ENCODE peak calls at places on chromosomes 3 and 15, in ten cellular contexts. One of them, this sample, is unnamed.

GRCh38 chr3:4533489-4534443 is 40.6 kb downstream of the ITPR1 start:
- ATAC-seq in CD8-positive, alpha-beta T cell: no peak
- ATAC-seq in activated naive CD4-positive, alpha-beta T cell treated with anti-CD3 and anti-CD28 coated beads, Interleukin-2, amount 50 U/mL, for 72 hours: no peak
- ATAC-seq in left colon: no peak
- ATAC-seq in activated naive CD8-positive, alpha-beta T cell treated with anti-CD3 and anti-CD28 coated beads, Interleukin-2, amount 50 U/mL, for 24 hours: no peak
- ATAC-seq in naive thymus-derived CD4-positive, alpha-beta T cell: peak
- ATAC-seq in pancreas: peak
- ATAC-seq in aorta: peak
- ATAC-seq in Panc1: no peak
- ATAC-seq in RWPE2: no peak
- ATAC-seq in this sample: no peak

GRCh38 chr15:67544475-67544874 is 2.0 kb downstream of the MAP2K5 start:
- ATAC-seq in CD8-positive, alpha-beta T cell: no peak
- ATAC-seq in activated naive CD4-positive, alpha-beta T cell treated with anti-CD3 and anti-CD28 coated beads, Interleukin-2, amount 50 U/mL, for 72 hours: no peak
- ATAC-seq in left colon: no peak
- ATAC-seq in activated naive CD8-positive, alpha-beta T cell treated with anti-CD3 and anti-CD28 coated beads, Interleukin-2, amount 50 U/mL, for 24 hours: no peak
- ATAC-seq in naive thymus-derived CD4-positive, alpha-beta T cell: no peak
- ATAC-seq in pancreas: no peak
- ATAC-seq in aorta: no peak
- ATAC-seq in Panc1: no peak
- ATAC-seq in RWPE2: no peak
- ATAC-seq in this sample: no peak

GRCh38 chr3:13149331-13150203 is 76.3 kb upstream of the IQSEC1 start:
- ATAC-seq in CD8-positive, alpha-beta T cell: no peak
- ATAC-seq in activated naive CD4-positive, alpha-beta T cell treated with anti-CD3 and anti-CD28 coated beads, Interleukin-2, amount 50 U/mL, for 72 hours: peak
- ATAC-seq in left colon: no peak
- ATAC-seq in activated naive CD8-positive, alpha-beta T cell treated with anti-CD3 and anti-CD28 coated beads, Interleukin-2, amount 50 U/mL, for 24 hours: peak
- ATAC-seq in naive thymus-derived CD4-positive, alpha-beta T cell: no peak
- ATAC-seq in pancreas: no peak
- ATAC-seq in aorta: no peak
- ATAC-seq in Panc1: no peak
- ATAC-seq in RWPE2: no peak
- ATAC-seq in this sample: no peak

GRCh38 chr15:41965441-41966413 is 6.6 kb downstream of the EHD4 start:
- ATAC-seq in CD8-positive, alpha-beta T cell: no peak
- ATAC-seq in activated naive CD4-positive, alpha-beta T cell treated with anti-CD3 and anti-CD28 coated beads, Interleukin-2, amount 50 U/mL, for 72 hours: no peak
- ATAC-seq in left colon: no peak
- ATAC-seq in activated naive CD8-positive, alpha-beta T cell treated with anti-CD3 and anti-CD28 coated beads, Interleukin-2, amount 50 U/mL, for 24 hours: no peak
- ATAC-seq in naive thymus-derived CD4-positive, alpha-beta T cell: no peak
- ATAC-seq in pancreas: peak
- ATAC-seq in aorta: no peak
- ATAC-seq in Panc1: no peak
- ATAC-seq in RWPE2: no peak
- ATAC-seq in this sample: no peak

GRCh38 chr15:101523560-101523940 is 34.0 kb upstream of the PCSK6 start:
- ATAC-seq in CD8-positive, alpha-beta T cell: no peak
- ATAC-seq in activated naive CD4-positive, alpha-beta T cell treated with anti-CD3 and anti-CD28 coated beads, Interleukin-2, amount 50 U/mL, for 72 hours: no peak
- ATAC-seq in left colon: no peak
- ATAC-seq in activated naive CD8-positive, alpha-beta T cell treated with anti-CD3 and anti-CD28 coated beads, Interleukin-2, amount 50 U/mL, for 24 hours: no peak
- ATAC-seq in naive thymus-derived CD4-positive, alpha-beta T cell: no peak
- ATAC-seq in pancreas: no peak
- ATAC-seq in aorta: no peak
- ATAC-seq in Panc1: peak
- ATAC-seq in RWPE2: no peak
- ATAC-seq in this sample: no peak

GRCh38 chr3:140180603-140181002 is 245.6 kb downstream of the CLSTN2 start:
- ATAC-seq in CD8-positive, alpha-beta T cell: no peak
- ATAC-seq in activated naive CD4-positive, alpha-beta T cell treated with anti-CD3 and anti-CD28 coated beads, Interleukin-2, amount 50 U/mL, for 72 hours: no peak
- ATAC-seq in left colon: no peak
- ATAC-seq in activated naive CD8-positive, alpha-beta T cell treated with anti-CD3 and anti-CD28 coated beads, Interleukin-2, amount 50 U/mL, for 24 hours: no peak
- ATAC-seq in naive thymus-derived CD4-positive, alpha-beta T cell: no peak
- ATAC-seq in pancreas: no peak
- ATAC-seq in aorta: no peak
- ATAC-seq in Panc1: no peak
- ATAC-seq in RWPE2: peak
- ATAC-seq in this sample: no peak

GRCh38 chr3:111548060-111548459 is 6.1 kb downstream of the CD96 start:
- ATAC-seq in CD8-positive, alpha-beta T cell: peak
- ATAC-seq in activated naive CD4-positive, alpha-beta T cell treated with anti-CD3 and anti-CD28 coated beads, Interleukin-2, amount 50 U/mL, for 72 hours: peak
- ATAC-seq in left colon: no peak
- ATAC-seq in activated naive CD8-positive, alpha-beta T cell treated with anti-CD3 and anti-CD28 coated beads, Interleukin-2, amount 50 U/mL, for 24 hours: peak
- ATAC-seq in naive thymus-derived CD4-positive, alpha-beta T cell: peak
- ATAC-seq in pancreas: no peak
- ATAC-seq in aorta: no peak
- ATAC-seq in Panc1: no peak
- ATAC-seq in RWPE2: no peak
- ATAC-seq in this sample: peak

GRCh38 chr3:126524429-126524988 is 554 bp downstream of the CHST13 start:
- ATAC-seq in CD8-positive, alpha-beta T cell: no peak
- ATAC-seq in activated naive CD4-positive, alpha-beta T cell treated with anti-CD3 and anti-CD28 coated beads, Interleukin-2, amount 50 U/mL, for 72 hours: no peak
- ATAC-seq in left colon: peak
- ATAC-seq in activated naive CD8-positive, alpha-beta T cell treated with anti-CD3 and anti-CD28 coated beads, Interleukin-2, amount 50 U/mL, for 24 hours: no peak
- ATAC-seq in naive thymus-derived CD4-positive, alpha-beta T cell: peak
- ATAC-seq in pancreas: no peak
- ATAC-seq in aorta: no peak
- ATAC-seq in Panc1: peak
- ATAC-seq in RWPE2: peak
- ATAC-seq in this sample: no peak

GRCh38 chr3:144953959-144954358 is 982.3 kb downstream of the DIPK2A start:
- ATAC-seq in CD8-positive, alpha-beta T cell: no peak
- ATAC-seq in activated naive CD4-positive, alpha-beta T cell treated with anti-CD3 and anti-CD28 coated beads, Interleukin-2, amount 50 U/mL, for 72 hours: no peak
- ATAC-seq in left colon: no peak
- ATAC-seq in activated naive CD8-positive, alpha-beta T cell treated with anti-CD3 and anti-CD28 coated beads, Interleukin-2, amount 50 U/mL, for 24 hours: no peak
- ATAC-seq in naive thymus-derived CD4-positive, alpha-beta T cell: no peak
- ATAC-seq in pancreas: no peak
- ATAC-seq in aorta: no peak
- ATAC-seq in Panc1: no peak
- ATAC-seq in RWPE2: no peak
- ATAC-seq in this sample: no peak

GRCh38 chr15:73941871-73942635 is 15.8 kb downstream of the LOXL1 start:
- ATAC-seq in CD8-positive, alpha-beta T cell: no peak
- ATAC-seq in activated naive CD4-positive, alpha-beta T cell treated with anti-CD3 and anti-CD28 coated beads, Interleukin-2, amount 50 U/mL, for 72 hours: peak
- ATAC-seq in left colon: no peak
- ATAC-seq in activated naive CD8-positive, alpha-beta T cell treated with anti-CD3 and anti-CD28 coated beads, Interleukin-2, amount 50 U/mL, for 24 hours: no peak
- ATAC-seq in naive thymus-derived CD4-positive, alpha-beta T cell: no peak
- ATAC-seq in pancreas: no peak
- ATAC-seq in aorta: no peak
- ATAC-seq in Panc1: no peak
- ATAC-seq in RWPE2: peak
- ATAC-seq in this sample: no peak

This sample was measured in stimulated activated memory B cell treated with anti-CD40 and anti-IgM and Interleukin-4, amounts not matched to agents 10 μg/mL and 1 μg/mL and 100 μg/mL, for 72 hours.